ENCODE peak calls at places on chromosomes 11 and 22, in six cellular contexts. M is stimulated activated CD4-positive, alpha-beta T cell treated with anti-CD3 and anti-CD28 coated beads, Interleukin-15, amount 100 ng/mL, for 1 hour; E is iPS-NIHi11; D is activated T-cell treated with anti-CD3 and anti-CD28 coated beads, Interleukin-2, amount 50 U/mL, for 1 hour; P is hippocampal formation; S is naive thymus-derived CD8-positive, alpha-beta T cell. K is an unnamed sample.

GRCh38 chr11:20443596-20443995 is 56.1 kb downstream of the PRMT3 start:
- DNase-seq in D (no peak), E (peak), P (peak), S (no peak), M (no peak), K (peak)

GRCh38 chr11:131666617-131667016 is 296.2 kb downstream of the NTM start:
- DNase-seq in M (no peak), P (no peak), E (no peak), S (no peak), D (no peak), K (peak)

GRCh38 chr22:23245045-23245798 is 64.9 kb downstream of the BCR start:
- DNase-seq in P (no peak), E (no peak), D (no peak), S (no peak), M (no peak), K (peak)

GRCh38 chr11:10786451-10786850 is 22.3 kb downstream of the EIF4G2 start:
- DNase-seq in D (no peak), M (no peak), E (no peak), P (no peak), S (no peak), K (no peak)

GRCh38 chr22:34105461-34106062 is 185.3 kb upstream of the LARGE1 start:
- DNase-seq in D (no peak), S (no peak), P (no peak), E (peak), M (no peak), K (no peak)

GRCh38 chr11:1112351-1113191 is 37.9 kb downstream of the MUC2 start:
- DNase-seq in D (no peak), P (no peak), M (no peak), E (peak), S (no peak), K (no peak)

GRCh38 chr22:47166446-47167016 is 404.1 kb downstream of the TBC1D22A start:
- DNase-seq in M (no peak), D (peak), P (no peak), E (no peak), S (no peak), K (no peak)

GRCh38 chr11:15774021-15774862 is 582.1 kb downstream of the SOX6 start:
- DNase-seq in D (no peak), E (no peak), M (no peak), S (no peak), P (no peak), K (no peak)

GRCh38 chr22:46508391-46508999 is 28.9 kb downstream of the CELSR1 start:
- DNase-seq in S (no peak), M (no peak), E (no peak), P (no peak), D (no peak), K (no peak)

GRCh38 chr22:27474711-27475547 is 326.6 kb downstream of the MN1 start:
- DNase-seq in D (no peak), P (no peak), M (no peak), E (peak), S (no peak), K (peak)

GRCh38 chr11:134579709-134580634 is 167.9 kb upstream of the B3GAT1 start:
- DNase-seq in E (no peak), P (no peak), D (no peak), S (no peak), M (no peak), K (no peak)